ENCODE peak calls at places on chromosomes 13 and 19, in four cellular contexts. B is HepG2, Z is GM12878, I is K562. J is an unnamed sample.

GRCh38 chr13:64993514-64994164 is 2236.5 kb downstream of the PCDH9 start:
- DNase-seq in Z (peak), I (no peak), B (no peak), J (no peak)

GRCh38 chr13:19959831-19960672 is 1.5 kb downstream of the ZMYM2 start:
- DNase-seq in I (peak), Z (peak), B (peak), J (peak)

GRCh38 chr13:79775830-79776229 is 294.9 kb downstream of the NDFIP2 start:
- DNase-seq in B (peak), I (no peak), Z (no peak), J (peak)

GRCh38 chr19:53196777-53197396 is 3.7 kb upstream of the ZNF665 start:
- DNase-seq in Z (peak), I (peak), B (peak), J (peak)

GRCh38 chr19:35903550-35904179 is 1.3 kb downstream of the HCST start:
- DNase-seq in I (peak), Z (peak), B (peak), J (peak)

GRCh38 chr19:5993516-5994406 is 15.8 kb upstream of the RANBP3 start:
- DNase-seq in B (no peak), Z (no peak), I (no peak), J (no peak)

GRCh38 chr19:16078759-16079707 is 2.7 kb downstream of the TPM4 start:
- DNase-seq in Z (peak), I (peak), B (peak), J (peak)

GRCh38 chr19:19744641-19745040 is 11.7 kb upstream of the ZNF14 start:
- DNase-seq in Z (no peak), I (no peak), B (no peak), J (no peak)

GRCh38 chr19:44581288-44581687 is 32.1 kb upstream of the IGSF23 start:
- DNase-seq in Z (no peak), I (no peak), B (no peak), J (no peak)

GRCh38 chr13:83881031-83881727 is 1.1 kb downstream of the SLITRK1 start:
- DNase-seq in Z (no peak), B (no peak), I (no peak), J (no peak)

GRCh38 chr13:96130818-96131217 is 40.9 kb downstream of the HS6ST3 start:
- DNase-seq in I (no peak), Z (no peak), B (no peak), J (no peak)

GRCh38 chr19:1241417-1242095 is at the start of gene ATP5F1D:
- DNase-seq in Z (peak), I (peak), B (peak), J (peak)

GRCh38 chr13:40963927-40964326 is 55.2 kb downstream of the ELF1 start:
- DNase-seq in B (no peak), Z (no peak), I (no peak), J (no peak)

GRCh38 chr19:3210347-3211017 is 14.0 kb upstream of the CELF5 start:
- DNase-seq in I (peak), Z (no peak), B (peak), J (peak)

GRCh38 chr13:27182844-27183497 is 11.4 kb upstream of the USP12 start:
- DNase-seq in Z (no peak), B (peak), I (peak), J (no peak)

GRCh38 chr13:33258437-33259193 is 26.9 kb downstream of the STARD13 start:
- DNase-seq in Z (no peak), I (no peak), B (peak), J (no peak)

GRCh38 chr13:77429320-77430142 is 102.6 kb upstream of the MYCBP2 start:
- DNase-seq in I (no peak), Z (peak), B (no peak), J (no peak)

GRCh38 chr19:1227655-1228054 is 10.2 kb downstream of the CBARP start:
- DNase-seq in Z (no peak), B (no peak), I (peak), J (no peak)

GRCh38 chr13:40777166-40777956 is 6.4 kb upstream of the MRPS31 start:
- DNase-seq in B (peak), Z (no peak), I (peak), J (peak)

GRCh38 chr13:67619346-67619745 is 389.2 kb upstream of the PCDH9 start:
- DNase-seq in Z (no peak), I (no peak), B (no peak), J (no peak)

GRCh38 chr13:112442483-112443090 is 66.4 kb downstream of the SPACA7 start:
- DNase-seq in I (no peak), Z (no peak), B (no peak), J (no peak)

GRCh38 chr19:3407556-3408516 is 41.5 kb downstream of the NFIC start:
- DNase-seq in Z (no peak), B (peak), I (no peak), J (no peak)

GRCh38 chr19:42191855-42192254 is 25.6 kb downstream of the DEDD2 start:
- DNase-seq in Z (no peak), B (peak), I (no peak), J (no peak)

GRCh38 chr13:30119476-30119875 is 187.9 kb downstream of the KATNAL1 start:
- DNase-seq in Z (no peak), B (no peak), I (no peak), J (no peak)

GRCh38 chr19:28207244-28207643 is 1005.7 kb downstream of the UQCRFS1 start:
- DNase-seq in I (no peak), B (no peak), Z (no peak), J (no peak)

GRCh38 chr13:31042501-31043165 is 110.2 kb downstream of the TEX26 start:
- DNase-seq in I (no peak), B (no peak), Z (no peak), J (no peak)

GRCh38 chr19:45882652-45883585 is 3.0 kb downstream of the IRF2BP1 start:
- DNase-seq in Z (peak), B (peak), I (peak), J (peak)

GRCh38 chr13:38262211-38262610 is 87.4 kb upstream of the UFM1 start:
- DNase-seq in B (no peak), I (no peak), Z (no peak), J (no peak)

GRCh38 chr19:18253716-18254115 is 20.5 kb downstream of the IQCN start:
- DNase-seq in Z (no peak), B (no peak), I (no peak), J (no peak)

GRCh38 chr13:91722267-91722884 is 324.0 kb downstream of the GPC5 start:
- DNase-seq in Z (no peak), B (no peak), I (peak), J (peak)

GRCh38 chr19:31270897-31271568 is 78.2 kb downstream of the TSHZ3 start:
- DNase-seq in I (no peak), Z (no peak), B (no peak), J (no peak)

GRCh38 chr13:99505814-99506269 is 4.6 kb downstream of the TM9SF2 start:
- DNase-seq in B (no peak), I (no peak), Z (no peak), J (no peak)

GRCh38 chr13:38965281-38965680 is 25.4 kb downstream of the STOML3 start:
- DNase-seq in B (no peak), I (no peak), Z (no peak), J (no peak)

GRCh38 chr13:40813662-40814454 is 24.4 kb downstream of the SLC25A15 start:
- DNase-seq in B (peak), I (no peak), Z (no peak), J (peak)

GRCh38 chr13:20594276-20594675 is 27.3 kb downstream of the IFT88 start:
- DNase-seq in Z (no peak), I (no peak), B (no peak), J (no peak)

GRCh38 chr13:35764359-35765015 is 288.0 kb upstream of the MAB21L1 start:
- DNase-seq in B (no peak), I (no peak), Z (no peak), J (no peak)

GRCh38 chr13:66462187-66462586 is 767.9 kb downstream of the PCDH9 start:
- DNase-seq in Z (no peak), B (no peak), I (no peak), J (no peak)
- TF ChIP-seq TARDBP in Z (no peak), B (no peak), I (no peak), J (no peak)

GRCh38 chr13:49524740-49525501 is 29.2 kb downstream of the PHF11 start:
- DNase-seq in I (no peak), Z (no peak), B (no peak), J (no peak)
- TF ChIP-seq TARDBP in I (no peak), Z (no peak), B (no peak), J (no peak)

GRCh38 chr19:14265285-14266036 is 59.5 kb upstream of the ADGRL1 start:
- DNase-seq in I (no peak), B (no peak), Z (no peak), J (no peak)
- TF ChIP-seq TARDBP in I (no peak), B (no peak), Z (no peak), J (no peak)

GRCh38 chr19:39166571-39167391 is 30.0 kb upstream of the NCCRP1 start:
- DNase-seq in I (no peak), Z (no peak), B (peak), J (no peak)
- TF ChIP-seq TARDBP in I (no peak), Z (no peak), B (no peak), J (no peak)

GRCh38 chr13:34303346-34303745 is 485.4 kb downstream of the RFC3 start:
- DNase-seq in Z (no peak), B (no peak), I (no peak), J (no peak)

GRCh38 chr13:34310539-34310938 is 492.6 kb downstream of the RFC3 start:
- DNase-seq in Z (no peak), B (no peak), I (no peak), J (no peak)

GRCh38 chr13:34308725-34309124 is 490.8 kb downstream of the RFC3 start:
- DNase-seq in I (no peak), Z (no peak), B (no peak), J (no peak)
- TF ChIP-seq TARDBP in I (no peak), Z (no peak), B (no peak), J (no peak)

GRCh38 chr13:25871389-25872125 is 180.3 kb downstream of the SHISA2 start:
- DNase-seq in Z (no peak), B (no peak), I (no peak), J (no peak)

GRCh38 chr13:25872871-25873607 is 178.8 kb downstream of the SHISA2 start:
- DNase-seq in Z (no peak), I (no peak), B (no peak), J (no peak)

GRCh38 chr13:25874064-25874737 is 177.6 kb downstream of the SHISA2 start:
- DNase-seq in Z (no peak), I (no peak), B (no peak), J (no peak)

GRCh38 chr13:25876256-25876655 is 175.6 kb downstream of the SHISA2 start:
- DNase-seq in Z (no peak), B (no peak), I (no peak), J (no peak)

GRCh38 chr13:25874907-25875306 is 176.9 kb downstream of the SHISA2 start:
- DNase-seq in Z (no peak), B (no peak), I (no peak), J (no peak)
- TF ChIP-seq TARDBP in Z (no peak), B (no peak), I (no peak), J (no peak)

J was measured in HEK293T.